ENCODE peak calls at places on chromosomes 13 and 19, in six cellular contexts. B, I, P, X, U and E are unnamed samples.

GRCh38 chr19:5046339-5047039 is 77.6 kb downstream of the KDM4B start:
- DNase-seq in B (peak; percentile 48), I (no peak), P (no peak), X (no peak), U (peak; percentile 74), E (no peak)

GRCh38 chr13:20579193-20579592 is 12.2 kb downstream of the IFT88 start:
- DNase-seq in B (no peak), I (no peak), P (no peak), X (no peak), U (no peak), E (no peak)

GRCh38 chr13:101988140-101988539 is 413.7 kb downstream of the FGF14 start:
- DNase-seq in B (no peak), I (no peak), P (peak; percentile 36), X (no peak), U (no peak), E (no peak)

GRCh38 chr13:64165826-64166225 is 2750.2 kb upstream of the PCDH20 start:
- DNase-seq in B (no peak), I (no peak), P (no peak), X (no peak), U (no peak), E (no peak)

GRCh38 chr19:35143231-35143715 is at the start of gene FXYD7:
- DNase-seq in B (no peak), I (no peak), P (no peak), X (peak; percentile 51), U (no peak), E (no peak)

GRCh38 chr13:48066310-48066989 is 28.5 kb downstream of the MED4 start:
- DNase-seq in B (no peak), I (no peak), P (no peak), X (no peak), U (no peak), E (no peak)

GRCh38 chr19:3249408-3249807 is 24.9 kb downstream of the CELF5 start:
- DNase-seq in B (no peak), I (no peak), P (no peak), X (no peak), U (no peak), E (no peak)

GRCh38 chr19:34837262-34837661 is 64.2 kb upstream of the ZNF599 start:
- DNase-seq in B (no peak), I (peak; percentile 65), P (no peak), X (peak; percentile 56), U (peak; percentile 20), E (no peak)

GRCh38 chr19:6378036-6378435 is 2.3 kb upstream of the PSPN start:
- DNase-seq in B (peak; percentile 58), I (no peak), P (no peak), X (peak; percentile 59), U (no peak), E (no peak)

GRCh38 chr19:53865523-53865917 is 2.2 kb upstream of the MYADM start:
- DNase-seq in B (no peak), I (no peak), P (no peak), X (no peak), U (no peak), E (no peak)

GRCh38 chr13:34506796-34507195 is 435.3 kb upstream of the NBEA start:
- DNase-seq in B (no peak), I (no peak), P (no peak), X (no peak), U (no peak), E (no peak)

GRCh38 chr19:18464646-18465045 is 26.7 kb upstream of the ISYNA1 start:
- DNase-seq in B (peak; percentile 77), I (peak; percentile 88), P (no peak), X (peak; percentile 83), U (peak; percentile 79), E (peak; percentile 76)

GRCh38 chr13:52128714-52129700 is at the start of gene NEK5:
- DNase-seq in B (no peak), I (no peak), P (peak; percentile 89), X (peak; percentile 49), U (peak; percentile 72), E (peak; percentile 29)

GRCh38 chr13:40599146-40599545 is 67.3 kb downstream of the FOXO1 start:
- DNase-seq in B (no peak), I (no peak), P (no peak), X (no peak), U (no peak), E (no peak)

GRCh38 chr13:59766236-59766635 is 397.5 kb downstream of the DIAPH3 start:
- DNase-seq in B (no peak), I (no peak), P (no peak), X (no peak), U (no peak), E (no peak)

GRCh38 chr13:71339010-71339409 is 528.0 kb downstream of the DACH1 start:
- DNase-seq in B (no peak), I (no peak), P (no peak), X (no peak), U (no peak), E (no peak)

GRCh38 chr13:39655041-39655568 is 357 bp upstream of the COG6 start:
- DNase-seq in B (no peak), I (no peak), P (no peak), X (no peak), U (no peak), E (no peak)

GRCh38 chr13:69857188-69857821 is 250.3 kb upstream of the ATXN8OS start:
- DNase-seq in B (no peak), I (no peak), P (peak; percentile 86), X (no peak), U (no peak), E (no peak)

GRCh38 chr13:49569993-49570689 is 15.2 kb downstream of the RCBTB1 start:
- DNase-seq in B (no peak), I (no peak), P (no peak), X (no peak), U (no peak), E (no peak)

GRCh38 chr19:35030257-35031071 is at the start of gene SCN1B:
- DNase-seq in B (no peak), I (no peak), P (peak; percentile 75), X (peak; percentile 63), U (peak; percentile 46), E (no peak)

GRCh38 chr13:28349901-28350654 is 144.8 kb downstream of the FLT1 start:
- DNase-seq in B (no peak), I (no peak), P (peak; percentile 80), X (no peak), U (no peak), E (no peak)

GRCh38 chr13:40060318-40061007 is 405.0 kb downstream of the COG6 start:
- DNase-seq in B (peak; percentile 89), I (no peak), P (no peak), X (peak; percentile 89), U (no peak), E (peak; percentile 45)

GRCh38 chr13:29577135-29578051 is 18.1 kb downstream of the SLC7A1 start:
- DNase-seq in B (no peak), I (no peak), P (no peak), X (no peak), U (no peak), E (no peak)

GRCh38 chr19:16649734-16650133 is 10.2 kb downstream of the SMIM7 start:
- DNase-seq in B (no peak), I (peak; percentile 63), P (no peak), X (no peak), U (no peak), E (no peak)

GRCh38 chr13:57653229-57653994 is 21.9 kb downstream of the PCDH17 start:
- DNase-seq in B (no peak), I (no peak), P (no peak), X (no peak), U (no peak), E (no peak)

DNA sequence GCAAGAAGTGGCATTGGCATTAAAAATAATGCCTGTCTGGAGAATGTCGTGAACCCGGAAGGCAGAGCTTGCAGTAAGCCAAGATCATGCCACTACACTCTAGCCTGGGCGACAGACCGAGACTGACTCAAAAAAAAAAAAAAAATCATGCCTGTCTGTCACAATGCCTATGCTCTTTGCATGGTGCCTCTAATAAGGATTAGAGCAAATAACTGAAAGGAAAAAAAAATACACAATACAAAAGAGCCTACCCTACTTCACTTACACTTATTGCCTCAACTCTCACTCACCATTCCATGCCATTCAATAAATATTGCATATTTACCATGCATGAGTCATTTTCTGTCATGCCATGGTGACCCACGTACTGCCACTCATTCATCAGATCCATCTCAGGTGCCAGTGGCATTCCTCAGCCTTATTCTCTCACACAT is 49.1 kb downstream of the TBC1D4 start:
- DNase-seq in B (no peak), I (no peak), P (no peak), X (no peak), U (no peak), E (no peak)
- H3K4me1 ChIP-seq in B (no peaks in the 10 kb centered on the region), I (peaks cover 15% of the 10 kb centered on the region), P (peaks cover 12% of the 10 kb centered on the region), X (no peaks in the 10 kb centered on the region), U (peaks cover 5% of the 10 kb centered on the region), E (peaks cover 26% of the 10 kb centered on the region)

DNA sequence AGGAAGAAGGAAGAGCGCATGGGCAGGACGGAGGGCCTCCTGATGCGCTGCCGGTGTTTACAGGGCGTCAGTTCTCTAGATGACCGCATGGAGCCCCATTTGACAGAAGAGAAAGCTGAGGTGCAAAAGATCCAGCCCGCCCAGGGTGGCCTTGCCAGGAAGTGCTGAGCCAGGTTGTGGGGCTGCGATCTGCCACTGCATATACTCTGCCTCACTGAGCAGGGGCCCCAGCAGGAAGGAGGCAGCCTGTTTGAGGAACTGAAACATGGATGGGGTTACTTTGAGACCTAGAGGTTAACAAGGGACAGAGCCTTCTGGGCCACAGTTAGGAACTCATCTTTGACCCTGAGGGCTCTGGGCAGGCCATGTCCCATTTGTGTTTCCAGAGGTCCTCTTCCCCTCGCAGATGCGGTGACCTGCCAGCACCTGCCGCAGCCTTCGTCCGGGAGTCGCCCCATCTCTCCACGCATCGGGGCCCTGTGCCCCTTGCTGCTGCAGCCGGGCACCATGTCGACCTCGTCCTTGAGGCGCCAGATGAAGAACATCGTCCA is 3.2 kb downstream of the EPN1 start:
- DNase-seq in B (peak; percentile 22), I (no peak), P (no peak), X (no peak), U (peak; percentile 70), E (no peak)
- H3K4me1 ChIP-seq in B (no peaks in the 10 kb centered on the region), I (peaks cover 59% of the 10 kb centered on the region), P (peaks cover 13% of the 10 kb centered on the region), X (peaks cover 7% of the 10 kb centered on the region), U (peaks cover 48% of the 10 kb centered on the region), E (peaks cover 61% of the 10 kb centered on the region)

GRCh38 chr19:2058570-2059421 is 7.8 kb upstream of the MKNK2 start:
- DNase-seq in B (no peak), I (no peak), P (no peak), X (no peak), U (peak; percentile 12), E (no peak)
- H3K4me1 ChIP-seq in B (peaks cover 23% of the 10 kb centered on the region), I (peaks cover 81% of the 10 kb centered on the region), P (peaks cover 25% of the 10 kb centered on the region), X (peaks cover 15% of the 10 kb centered on the region), U (peaks cover 64% of the 10 kb centered on the region), E (peaks cover 90% of the 10 kb centered on the region)

DNA sequence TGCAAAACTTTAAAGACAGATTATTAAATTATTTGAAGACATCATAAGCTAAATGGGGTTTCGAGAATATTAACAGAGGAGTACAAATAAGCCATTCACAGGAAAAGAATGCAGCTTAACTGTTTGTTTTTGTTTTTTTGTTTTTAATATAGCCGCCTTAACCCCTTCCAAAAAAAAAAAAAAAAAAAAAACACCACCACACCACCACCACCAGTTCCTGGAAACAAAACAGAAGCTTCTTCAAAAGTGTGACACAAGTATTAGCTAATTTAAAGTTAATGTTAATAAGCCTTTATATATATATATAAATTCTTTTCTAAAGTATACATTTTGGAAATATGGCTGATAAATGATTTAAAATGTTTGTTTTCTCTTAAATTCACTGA is 1.3 kb downstream of the RAP2A start:
- DNase-seq in B (no peak), I (no peak), P (no peak), X (no peak), U (no peak), E (no peak)
- H3K4me1 ChIP-seq in B (no peaks in the 10 kb centered on the region), I (peaks cover 22% of the 10 kb centered on the region), P (peaks cover 20% of the 10 kb centered on the region), X (no peaks in the 10 kb centered on the region), U (peaks cover 35% of the 10 kb centered on the region), E (no peaks in the 10 kb centered on the region)

GRCh38 chr19:49927526-49928264 is 1.3 kb upstream of the ATF5 start:
- DNase-seq in B (no peak), I (no peak), P (no peak), X (no peak), U (no peak), E (no peak)
- H3K4me1 ChIP-seq in B (peaks cover 4% of the 10 kb centered on the region), I (peaks cover 48% of the 10 kb centered on the region), P (peaks cover 3% of the 10 kb centered on the region), X (no peaks in the 10 kb centered on the region), U (peaks cover 20% of the 10 kb centered on the region), E (peaks cover 59% of the 10 kb centered on the region)